ENCODE peak calls at places on chromosomes 16 and 17, in six cellular contexts. C is progenitor cell of endocrine pancreas, H is germinal center, A is kidney epithelial cell, L is H7, Y is HFFc6. G is an unnamed sample.

GRCh38 chr17:74453665-74454196 is 12.7 kb upstream of the CD300A start:
- DNase-seq in L (peak; percentile 100), H (peak; percentile 80), Y (no peak), A (no peak), C (peak; percentile 85), G (peak; percentile 99)

GRCh38 chr16:47584464-47585225 is 123.5 kb downstream of the PHKB start:
- DNase-seq in H (no peak), Y (no peak), L (peak; percentile 30), C (no peak), A (no peak), G (no peak)

GRCh38 chr16:27995378-27995777 is 68.1 kb downstream of the GSG1L start:
- DNase-seq in H (no peak), L (no peak), C (no peak), Y (no peak), A (no peak), G (no peak)

GRCh38 chr17:73290399-73291259 is 21.2 kb downstream of the CDC42EP4 start:
- DNase-seq in C (no peak), L (no peak), A (no peak), H (no peak), Y (no peak), G (no peak)

GRCh38 chr16:79716645-79717323 is 116.2 kb upstream of the MAF start:
- DNase-seq in Y (no peak), L (no peak), A (no peak), H (no peak), C (no peak), G (no peak)

GRCh38 chr17:52383493-52384100 is 225.1 kb upstream of the CA10 start:
- DNase-seq in A (peak; percentile 9), C (peak; percentile 33), L (peak; percentile 50), Y (no peak), H (no peak), G (peak; percentile 42)

GRCh38 chr17:49616086-49616485 is 40.4 kb downstream of the NXPH3 start:
- DNase-seq in A (no peak), H (no peak), C (no peak), Y (no peak), L (peak; percentile 26), G (no peak)

GRCh38 chr16:88723507-88723887 is 17.2 kb downstream of the CTU2 start:
- DNase-seq in L (no peak), A (no peak), Y (no peak), C (no peak), H (no peak), G (no peak)

GRCh38 chr17:73465851-73466250 is 154.1 kb upstream of the CDC42EP4 start:
- DNase-seq in A (no peak), L (peak; percentile 20), H (no peak), Y (no peak), C (no peak), G (no peak)

GRCh38 chr17:50220811-50221210 is 19.4 kb upstream of the COL1A1 start:
- DNase-seq in Y (no peak), H (no peak), L (peak; percentile 58), A (no peak), C (no peak), G (no peak)

GRCh38 chr17:43604549-43604948 is 57.2 kb downstream of the MEOX1 start:
- DNase-seq in A (no peak), C (no peak), L (no peak), H (no peak), Y (no peak), G (no peak)

GRCh38 chr16:55439101-55439690 is 39.8 kb upstream of the MMP2 start:
- DNase-seq in C (no peak), A (no peak), Y (no peak), H (no peak), L (no peak), G (no peak)

GRCh38 chr16:5058476-5058875 is 7.3 kb downstream of the C16orf89 start:
- DNase-seq in C (no peak), A (no peak), H (no peak), L (peak; percentile 93), Y (no peak), G (no peak)

GRCh38 chr16:17471745-17472075 is 950 bp upstream of the XYLT1 start:
- DNase-seq in L (no peak), A (no peak), H (no peak), Y (peak; percentile 60), C (no peak), G (no peak)

GRCh38 chr17:19718613-19719364 is 2.4 kb upstream of the SLC47A2 start:
- DNase-seq in A (no peak), Y (no peak), C (no peak), L (peak; percentile 92), H (no peak), G (peak; percentile 43)

GRCh38 chr17:41492771-41493170 is 3.1 kb upstream of the KRT36 start:
- DNase-seq in A (no peak), L (no peak), H (no peak), Y (no peak), C (no peak), G (no peak)

GRCh38 chr17:31488982-31489294 is 97.5 kb downstream of the RAB11FIP4 start:
- DNase-seq in L (peak; percentile 49), Y (no peak), C (no peak), H (no peak), A (no peak), G (peak; percentile 33)

GRCh38 chr17:39357978-39358377 is 43.4 kb downstream of the FBXL20 start:
- DNase-seq in C (no peak), Y (no peak), H (no peak), A (no peak), L (peak; percentile 35), G (no peak)

GRCh38 chr16:79598341-79599181 is 2.0 kb downstream of the MAF start:
- DNase-seq in C (peak; percentile 51), A (no peak), H (peak; percentile 14), Y (no peak), L (peak; percentile 77), G (peak; percentile 69)

GRCh38 chr17:76138234-76138895 is 2.7 kb downstream of the FOXJ1 start:
- DNase-seq in Y (no peak), C (peak; percentile 73), L (peak; percentile 90), H (no peak), A (no peak), G (peak; percentile 98)

GRCh38 chr17:29369831-29370735 is 20.1 kb upstream of the TAOK1 start:
- DNase-seq in C (peak; percentile 29), H (peak; percentile 76), Y (peak; percentile 82), A (peak; percentile 57), L (peak; percentile 67), G (peak; percentile 78)

GRCh38 chr16:79564594-79565210 is 35.8 kb downstream of the MAF start:
- DNase-seq in A (no peak), H (no peak), L (no peak), Y (no peak), C (no peak), G (peak; percentile 64)

GRCh38 chr16:50999181-50999580 is 151.9 kb downstream of the SALL1 start:
- DNase-seq in C (no peak), L (no peak), A (no peak), H (no peak), Y (no peak), G (no peak)